ENCODE peak calls at places on chromosomes 12 and 14, in six cellular contexts. X is T-helper 1 cell; G is substantia nigra; I is thoracic aorta; D is stimulated activated CD4-positive, alpha-beta T cell treated with anti-CD3 and anti-CD28 coated beads, TNF-alpha, amount 100 ng/mL, for 1 hour; P is NCI-H2171 treated with DMSO at 0.1 percent for 48 hours. Q is an unnamed sample.

GRCh38 chr12:46556820-46557524 is 184.4 kb upstream of the SLC38A2 start:
- DNase-seq in X (no peak), G (no peak), I (no peak), D (no peak), P (no peak), Q (no peak)

GRCh38 chr14:65348137-65348536 is 64.4 kb upstream of the FUT8 start:
- DNase-seq in X (no peak), G (no peak), I (no peak), D (no peak), P (no peak), Q (no peak)

GRCh38 chr12:54984602-54985376 is at the start of gene TESPA1:
- DNase-seq in X (peak), G (no peak), I (peak), D (peak), P (no peak), Q (no peak)

GRCh38 chr14:61750708-61751474 is 11.3 kb upstream of the SNAPC1 start:
- DNase-seq in X (peak), G (peak), I (peak), D (peak), P (peak), Q (peak)

GRCh38 chr14:64807588-64807987 is 72.1 kb downstream of the SPTB start:
- DNase-seq in X (no peak), G (no peak), I (no peak), D (no peak), P (no peak), Q (no peak)

GRCh38 chr12:18752280-18752920 is 14.5 kb downstream of the CAPZA3 start:
- DNase-seq in X (no peak), G (no peak), I (no peak), D (no peak), P (no peak), Q (no peak)

GRCh38 chr12:19388131-19388549 is 51.2 kb upstream of the AEBP2 start:
- DNase-seq in X (no peak), G (no peak), I (no peak), D (no peak), P (no peak), Q (no peak)

GRCh38 chr14:67221248-67221981 is 19.8 kb upstream of the PALS1 start:
- DNase-seq in X (no peak), G (no peak), I (no peak), D (no peak), P (no peak), Q (no peak)

GRCh38 chr12:21849878-21850277 is 75.4 kb upstream of the KCNJ8 start:
- DNase-seq in X (no peak), G (no peak), I (no peak), D (no peak), P (no peak), Q (peak)

GRCh38 chr14:80477388-80478160 is 266.3 kb upstream of the DIO2 start:
- DNase-seq in X (no peak), G (no peak), I (no peak), D (no peak), P (no peak), Q (no peak)

GRCh38 chr12:13193403-13194100 is 3.0 kb upstream of the EMP1 start:
- DNase-seq in X (no peak), G (no peak), I (no peak), D (no peak), P (no peak), Q (no peak)

GRCh38 chr12:9405861-9406563 is 197.8 kb upstream of the PZP start:
- DNase-seq in X (no peak), G (no peak), I (no peak), D (no peak), P (no peak), Q (no peak)

GRCh38 chr14:104657563-104658324 is 31.7 kb upstream of the INF2 start:
- DNase-seq in X (no peak), G (no peak), I (no peak), D (no peak), P (no peak), Q (no peak)

GRCh38 chr12:13801543-13801942 is 179.9 kb downstream of the GRIN2B start:
- DNase-seq in X (no peak), G (no peak), I (no peak), D (no peak), P (no peak), Q (no peak)

GRCh38 chr12:11545438-11546330 is 103.8 kb upstream of the ETV6 start:
- DNase-seq in X (no peak), G (no peak), I (no peak), D (no peak), P (no peak), Q (no peak)

GRCh38 chr12:113052326-113052725 is 4.2 kb upstream of the DTX1 start:
- DNase-seq in X (no peak), G (no peak), I (no peak), D (no peak), P (no peak), Q (no peak)

GRCh38 chr12:57476162-57476992 is 3.3 kb downstream of the ARHGAP9 start:
- DNase-seq in X (peak), G (no peak), I (no peak), D (no peak), P (no peak), Q (no peak)

GRCh38 chr14:94768521-94769412 is 1.1 kb downstream of the GSC start:
- DNase-seq in X (no peak), G (no peak), I (no peak), D (no peak), P (no peak), Q (peak)

GRCh38 chr12:85147331-85147730 is 111.2 kb downstream of the LRRIQ1 start:
- DNase-seq in X (no peak), G (no peak), I (no peak), D (no peak), P (peak), Q (peak)

GRCh38 chr12:43210437-43211197 is 341.4 kb downstream of the ADAMTS20 start:
- DNase-seq in X (no peak), G (no peak), I (no peak), D (no peak), P (no peak), Q (no peak)

GRCh38 chr12:42296503-42297109 is 29.3 kb downstream of the ZCRB1 start:
- DNase-seq in X (no peak), G (no peak), I (no peak), D (no peak), P (peak), Q (no peak)

Q was measured in NCI-H524.